ENCODE peak calls at places on chromosomes 12 and 14, in eight cellular contexts. One of them, this sample, is unnamed.

GRCh38 chr14:106844608-106845285 is 1318.4 kb downstream of the TMEM121 start:
- DNase-seq in HuH-7: peak
- DNase-seq in RPMI8226: no peak
- DNase-seq in omental fat pad: no peak
- DNase-seq in NCI-H1436: peak
- DNase-seq in T-helper 22 cell: peak
- DNase-seq in cardiac fibroblast: peak
- DNase-seq in COLO829: no peak
- DNase-seq in this sample: peak

GRCh38 chr12:21418403-21418802 is 19.1 kb upstream of the PYROXD1 start:
- DNase-seq in RPMI8226: no peak
- DNase-seq in HuH-7: no peak
- DNase-seq in cardiac fibroblast: peak
- DNase-seq in COLO829: no peak
- DNase-seq in T-helper 22 cell: no peak
- DNase-seq in NCI-H1436: no peak
- DNase-seq in omental fat pad: no peak
- DNase-seq in this sample: no peak

GRCh38 chr12:122880668-122881067 is 15.3 kb downstream of the VPS37B start:
- DNase-seq in COLO829: no peak
- DNase-seq in RPMI8226: no peak
- DNase-seq in HuH-7: no peak
- DNase-seq in NCI-H1436: peak
- DNase-seq in T-helper 22 cell: no peak
- DNase-seq in omental fat pad: no peak
- DNase-seq in cardiac fibroblast: peak
- DNase-seq in this sample: no peak

GRCh38 chr12:104458645-104459555 is 2.2 kb downstream of the CHST11 start:
- DNase-seq in COLO829: peak
- DNase-seq in NCI-H1436: peak
- DNase-seq in omental fat pad: no peak
- DNase-seq in HuH-7: no peak
- DNase-seq in T-helper 22 cell: no peak
- DNase-seq in cardiac fibroblast: peak
- DNase-seq in RPMI8226: peak
- DNase-seq in this sample: peak

GRCh38 chr14:76937181-76938091 is 91.1 kb downstream of the IRF2BPL start:
- DNase-seq in cardiac fibroblast: peak
- DNase-seq in T-helper 22 cell: no peak
- DNase-seq in omental fat pad: no peak
- DNase-seq in RPMI8226: no peak
- DNase-seq in COLO829: no peak
- DNase-seq in HuH-7: no peak
- DNase-seq in NCI-H1436: peak
- DNase-seq in this sample: no peak

GRCh38 chr12:109777544-109777943 is 55.7 kb downstream of the TRPV4 start:
- DNase-seq in omental fat pad: no peak
- DNase-seq in RPMI8226: peak
- DNase-seq in T-helper 22 cell: no peak
- DNase-seq in COLO829: peak
- DNase-seq in cardiac fibroblast: peak
- DNase-seq in HuH-7: peak
- DNase-seq in NCI-H1436: peak
- DNase-seq in this sample: peak

GRCh38 chr14:56195219-56195618 is 77.0 kb downstream of the PELI2 start:
- DNase-seq in HuH-7: no peak
- DNase-seq in COLO829: no peak
- DNase-seq in T-helper 22 cell: no peak
- DNase-seq in cardiac fibroblast: no peak
- DNase-seq in omental fat pad: no peak
- DNase-seq in NCI-H1436: no peak
- DNase-seq in RPMI8226: peak
- DNase-seq in this sample: no peak

GRCh38 chr12:104975621-104976343 is 10.3 kb upstream of the NOPCHAP1 start:
- DNase-seq in COLO829: no peak
- DNase-seq in omental fat pad: no peak
- DNase-seq in RPMI8226: no peak
- DNase-seq in cardiac fibroblast: peak
- DNase-seq in T-helper 22 cell: no peak
- DNase-seq in HuH-7: no peak
- DNase-seq in NCI-H1436: no peak
- DNase-seq in this sample: no peak

GRCh38 chr12:43148711-43149110 is 403.3 kb downstream of the ADAMTS20 start:
- DNase-seq in HuH-7: no peak
- DNase-seq in NCI-H1436: no peak
- DNase-seq in RPMI8226: no peak
- DNase-seq in omental fat pad: no peak
- DNase-seq in COLO829: no peak
- DNase-seq in cardiac fibroblast: no peak
- DNase-seq in T-helper 22 cell: no peak
- DNase-seq in this sample: no peak

GRCh38 chr14:41403360-41403759 is 203.3 kb upstream of the LRFN5 start:
- DNase-seq in HuH-7: no peak
- DNase-seq in cardiac fibroblast: no peak
- DNase-seq in COLO829: no peak
- DNase-seq in omental fat pad: no peak
- DNase-seq in RPMI8226: no peak
- DNase-seq in T-helper 22 cell: no peak
- DNase-seq in NCI-H1436: no peak
- DNase-seq in this sample: no peak

GRCh38 chr14:101008631-101009336 is 105.3 kb upstream of the RTL1 start:
- DNase-seq in RPMI8226: no peak
- DNase-seq in omental fat pad: no peak
- DNase-seq in cardiac fibroblast: no peak
- DNase-seq in T-helper 22 cell: no peak
- DNase-seq in NCI-H1436: no peak
- DNase-seq in COLO829: no peak
- DNase-seq in HuH-7: no peak
- DNase-seq in this sample: no peak